ENCODE peak calls at places on chromosome 21, in seven cellular contexts. W, Q, A, O, J, N and Y are unnamed samples.

GRCh38 chr21:36773111-36773510 is 74.2 kb downstream of the SIM2 start:
- DNase-seq in W (peak), Q (peak), A (no peak), O (peak), J (peak), N (peak), Y (no peak)

GRCh38 chr21:43884012-43884860 is 19.2 kb downstream of the AGPAT3 start:
- DNase-seq in W (no peak), Q (no peak), A (no peak), O (peak), J (no peak), N (peak), Y (no peak)

GRCh38 chr21:43269461-43269860 is 100.7 kb downstream of the CRYAA start:
- DNase-seq in W (no peak), Q (no peak), A (no peak), O (no peak), J (no peak), N (peak), Y (no peak)

GRCh38 chr21:18245493-18245967 is 897 bp downstream of the CHODL start:
- DNase-seq in W (no peak), Q (no peak), A (peak), O (no peak), J (no peak), N (peak), Y (no peak)

GRCh38 chr21:41235214-41235613 is 67.3 kb downstream of the BACE2 start:
- DNase-seq in W (no peak), Q (no peak), A (no peak), O (no peak), J (no peak), N (no peak), Y (no peak)

GRCh38 chr21:45192332-45192731 is 95.4 kb downstream of the POFUT2 start:
- DNase-seq in W (no peak), Q (no peak), A (no peak), O (no peak), J (no peak), N (no peak), Y (no peak)

GRCh38 chr21:45583831-45584509 is 41.7 kb upstream of the SLC19A1 start:
- DNase-seq in W (no peak), Q (peak), A (no peak), O (no peak), J (no peak), N (no peak), Y (peak)

GRCh38 chr21:45996311-45997204 is 15.0 kb downstream of the COL6A1 start:
- DNase-seq in W (no peak), Q (peak), A (peak), O (no peak), J (no peak), N (peak), Y (no peak)

GRCh38 chr21:44065428-44065827 is 41.8 kb upstream of the PWP2 start:
- DNase-seq in W (peak), Q (no peak), A (no peak), O (peak), J (peak), N (no peak), Y (no peak)

GRCh38 chr21:21084179-21084578 is 86.0 kb downstream of the NCAM2 start:
- DNase-seq in W (peak), Q (no peak), A (no peak), O (no peak), J (peak), N (no peak), Y (no peak)

GRCh38 chr21:17387030-17387617 is 125.7 kb upstream of the CXADR start:
- DNase-seq in W (peak), Q (peak), A (no peak), O (peak), J (peak), N (no peak), Y (peak)

GRCh38 chr21:45396620-45396995 is 8.4 kb upstream of the COL18A1 start:
- DNase-seq in W (no peak), Q (no peak), A (peak), O (no peak), J (no peak), N (peak), Y (no peak)

GRCh38 chr21:25836396-25836795 is 101.6 kb downstream of the GABPA start:
- DNase-seq in W (no peak), Q (no peak), A (no peak), O (no peak), J (peak), N (no peak), Y (no peak)

GRCh38 chr21:35932232-35932911 is 128.0 kb downstream of the SETD4 start:
- DNase-seq in W (peak), Q (peak), A (no peak), O (peak), J (peak), N (peak), Y (no peak)

GRCh38 chr21:16342932-16343331 is 613.1 kb downstream of the USP25 start:
- DNase-seq in W (no peak), Q (no peak), A (no peak), O (no peak), J (no peak), N (no peak), Y (no peak)

GRCh38 chr21:21468003-21468402 is 469.8 kb downstream of the NCAM2 start:
- DNase-seq in W (no peak), Q (no peak), A (no peak), O (no peak), J (no peak), N (no peak), Y (no peak)

GRCh38 chr21:27321791-27322190 is 354.9 kb upstream of the ADAMTS5 start:
- DNase-seq in W (no peak), Q (no peak), A (no peak), O (no peak), J (no peak), N (no peak), Y (no peak)

GRCh38 chr21:27315373-27315772 is 348.5 kb upstream of the ADAMTS5 start:
- DNase-seq in W (no peak), Q (no peak), A (no peak), O (peak), J (no peak), N (no peak), Y (no peak)

GRCh38 chr21:27326293-27326692 is 359.4 kb upstream of the ADAMTS5 start:
- DNase-seq in W (no peak), Q (no peak), A (no peak), O (no peak), J (no peak), N (no peak), Y (no peak)

DNA sequence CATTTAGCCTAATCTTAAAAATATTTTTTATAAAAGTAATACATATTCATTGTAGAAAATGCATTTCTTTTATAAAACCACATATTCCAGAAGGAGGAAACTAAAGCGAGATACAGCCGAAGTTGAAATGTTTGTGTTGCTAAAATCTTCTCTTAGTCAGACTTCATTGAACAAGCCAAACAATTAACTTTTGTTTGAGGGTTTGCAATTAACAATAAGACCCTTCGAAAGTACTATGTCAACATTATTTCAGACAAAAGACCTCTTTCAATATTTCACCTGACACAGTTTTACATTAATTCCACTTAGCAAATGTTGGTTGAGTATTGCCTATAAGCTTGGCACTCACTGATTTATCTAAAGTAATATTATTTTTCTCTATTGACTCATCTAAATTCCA is 354.0 kb upstream of the ADAMTS5 start:
- DNase-seq in W (no peak), Q (no peak), A (no peak), O (no peak), J (no peak), N (no peak), Y (no peak)
- TF ChIP-seq CTCF in W (no peak), Q (no peak), A (no peak), O (no peak), J (no peak), N (no peak), Y (no peak)

DNA sequence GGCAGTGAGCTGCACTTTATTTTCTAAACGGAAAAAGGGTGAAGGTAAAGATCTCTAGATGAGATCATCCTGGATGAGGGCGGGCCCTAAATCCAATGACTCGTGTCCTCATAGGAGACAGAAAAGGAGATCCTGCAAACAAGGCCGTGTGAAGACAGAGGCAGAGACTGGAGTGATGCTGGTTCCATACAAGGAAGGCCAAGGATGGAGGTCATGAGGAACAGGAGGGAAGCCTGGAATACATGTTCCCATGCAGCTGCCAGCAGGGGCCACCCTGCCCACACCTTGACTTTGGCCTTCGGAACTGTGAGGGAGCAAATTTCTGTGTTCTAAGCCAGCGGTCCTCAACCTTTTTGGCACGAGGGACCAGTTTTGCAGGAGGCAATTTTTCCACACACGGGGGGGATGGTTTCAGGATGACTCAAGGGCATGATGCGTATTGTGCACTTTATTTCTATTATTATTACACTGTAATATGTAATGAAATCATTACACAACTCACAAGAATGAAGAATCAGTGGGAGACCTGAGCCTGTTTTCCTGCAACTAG is 94.3 kb downstream of the PSMG1 start:
- DNase-seq in W (peak), Q (peak), A (no peak), O (peak), J (no peak), N (peak), Y (no peak)
- TF ChIP-seq CTCF in W (no peak), Q (no peak), A (no peak), O (peak), J (no peak), N (no peak), Y (no peak)

GRCh38 chr21:14306143-14306907 is 76.6 kb downstream of the HSPA13 start:
- DNase-seq in W (peak), Q (no peak), A (no peak), O (no peak), J (peak), N (no peak), Y (no peak)
- TF ChIP-seq CTCF in W (peak), Q (peak), A (no peak), O (no peak), J (peak), N (no peak), Y (no peak)

GRCh38 chr21:20045197-20045596 is 953.0 kb upstream of the NCAM2 start:
- DNase-seq in W (no peak), Q (no peak), A (no peak), O (no peak), J (no peak), N (no peak), Y (no peak)

GRCh38 chr21:20040768-20041167 is 957.4 kb upstream of the NCAM2 start:
- DNase-seq in W (no peak), Q (no peak), A (no peak), O (no peak), J (no peak), N (no peak), Y (no peak)
- TF ChIP-seq CTCF in W (no peak), Q (no peak), A (peak), O (no peak), J (no peak), N (peak), Y (no peak)

DNA sequence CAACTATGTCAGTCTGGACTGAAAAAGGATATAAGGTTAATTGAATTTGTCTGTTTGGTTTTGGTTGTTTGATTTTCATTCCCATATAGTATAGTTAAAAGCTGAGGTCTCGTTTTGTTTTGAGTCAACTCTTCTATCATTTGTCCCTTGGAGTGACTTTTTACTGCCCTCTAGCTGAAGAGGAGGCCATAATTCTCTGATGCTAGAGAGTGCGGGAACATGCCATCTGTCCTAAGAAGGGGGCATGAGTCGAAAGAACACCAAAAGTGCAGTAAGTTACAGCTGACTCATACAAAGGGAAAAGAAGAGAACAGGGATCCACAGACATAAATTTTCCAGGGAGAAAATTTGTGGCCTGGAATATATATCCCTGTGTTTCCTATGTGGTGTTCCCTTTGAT is 4.1 kb downstream of the KRTAP21-3 start:
- DNase-seq in W (no peak), Q (no peak), A (no peak), O (no peak), J (no peak), N (no peak), Y (no peak)
- TF ChIP-seq CTCF in W (no peak), Q (no peak), A (no peak), O (no peak), J (no peak), N (no peak), Y (no peak)

GRCh38 chr21:33479679-33480480 is at the start of gene TMEM50B:
- DNase-seq in W (peak), Q (peak), A (peak), O (peak), J (peak), N (peak), Y (peak)
- TF ChIP-seq CTCF in W (peak), Q (peak), A (peak), O (peak), J (peak), N (peak), Y (no peak)